ENCODE peak calls at places on chromosomes 12 and 14, in six cellular contexts. One of them, this sample, is unnamed. For H3K4me1 and H3K36me3, the result is how much of the 10 kb centered on the place peaks cover.

GRCh38 chr12:131140069-131140435 is 186.3 kb downstream of the ADGRD1 start:
- DNase-seq in left ventricle myocardium inferior: no peak
- DNase-seq in RWPE2: no peak
- DNase-seq in effector memory CD4-positive, alpha-beta T cell: no peak
- DNase-seq in heart right ventricle: no peak
- DNase-seq in iPS DF 6.9: no peak
- DNase-seq in this sample: no peak

GRCh38 chr12:118430516-118430915 is 54.2 kb downstream of the SUDS3 start:
- DNase-seq in left ventricle myocardium inferior: no peak
- DNase-seq in RWPE2: no peak
- DNase-seq in effector memory CD4-positive, alpha-beta T cell: no peak
- DNase-seq in heart right ventricle: no peak
- DNase-seq in iPS DF 6.9: no peak
- DNase-seq in this sample: no peak

GRCh38 chr14:46661728-46662127 is 10.1 kb upstream of the RPL10L start:
- DNase-seq in left ventricle myocardium inferior: no peak
- DNase-seq in RWPE2: no peak
- DNase-seq in effector memory CD4-positive, alpha-beta T cell: no peak
- DNase-seq in heart right ventricle: no peak
- DNase-seq in iPS DF 6.9: peak
- DNase-seq in this sample: no peak

GRCh38 chr12:101327054-101327453 is 47.1 kb downstream of the UTP20 start:
- DNase-seq in left ventricle myocardium inferior: no peak
- DNase-seq in RWPE2: no peak
- DNase-seq in effector memory CD4-positive, alpha-beta T cell: no peak
- DNase-seq in heart right ventricle: no peak
- DNase-seq in iPS DF 6.9: no peak
- DNase-seq in this sample: no peak

GRCh38 chr14:68568907-68569545 is 223.8 kb downstream of the ZFP36L1 start:
- DNase-seq in left ventricle myocardium inferior: no peak
- DNase-seq in RWPE2: no peak
- DNase-seq in effector memory CD4-positive, alpha-beta T cell: no peak
- DNase-seq in heart right ventricle: no peak
- DNase-seq in iPS DF 6.9: no peak
- DNase-seq in this sample: no peak

GRCh38 chr12:13851828-13852227 is 129.6 kb downstream of the GRIN2B start:
- DNase-seq in left ventricle myocardium inferior: no peak
- DNase-seq in RWPE2: no peak
- DNase-seq in effector memory CD4-positive, alpha-beta T cell: no peak
- DNase-seq in heart right ventricle: no peak
- DNase-seq in iPS DF 6.9: peak
- DNase-seq in this sample: no peak

GRCh38 chr14:45891417-45892080 is 638.5 kb upstream of the MIS18BP1 start:
- DNase-seq in left ventricle myocardium inferior: no peak
- DNase-seq in RWPE2: peak
- DNase-seq in effector memory CD4-positive, alpha-beta T cell: no peak
- DNase-seq in heart right ventricle: no peak
- DNase-seq in iPS DF 6.9: no peak
- DNase-seq in this sample: no peak

GRCh38 chr14:49853572-49854375 is 1.2 kb upstream of the NEMF start:
- DNase-seq in left ventricle myocardium inferior: peak
- DNase-seq in RWPE2: no peak
- DNase-seq in effector memory CD4-positive, alpha-beta T cell: peak
- DNase-seq in heart right ventricle: peak
- DNase-seq in iPS DF 6.9: no peak
- DNase-seq in this sample: peak

GRCh38 chr12:58803893-58804292 is 116.4 kb downstream of the LRIG3 start:
- DNase-seq in left ventricle myocardium inferior: no peak
- DNase-seq in RWPE2: no peak
- DNase-seq in effector memory CD4-positive, alpha-beta T cell: no peak
- DNase-seq in heart right ventricle: no peak
- DNase-seq in iPS DF 6.9: no peak
- DNase-seq in this sample: no peak

GRCh38 chr12:121697093-121697698 is 15.4 kb upstream of the TMEM120B start:
- DNase-seq in left ventricle myocardium inferior: no peak
- DNase-seq in RWPE2: no peak
- DNase-seq in effector memory CD4-positive, alpha-beta T cell: no peak
- DNase-seq in heart right ventricle: peak
- DNase-seq in iPS DF 6.9: no peak
- DNase-seq in this sample: no peak

GRCh38 chr12:123089631-123090353 is 61.1 kb downstream of the PITPNM2 start:
- DNase-seq in left ventricle myocardium inferior: no peak
- DNase-seq in RWPE2: peak
- DNase-seq in effector memory CD4-positive, alpha-beta T cell: no peak
- DNase-seq in heart right ventricle: no peak
- DNase-seq in iPS DF 6.9: no peak
- DNase-seq in this sample: no peak

GRCh38 chr12:53267309-53268008 is 640 bp upstream of the ESPL1 start:
- DNase-seq in left ventricle myocardium inferior: no peak
- DNase-seq in RWPE2: no peak
- DNase-seq in effector memory CD4-positive, alpha-beta T cell: no peak
- DNase-seq in heart right ventricle: no peak
- DNase-seq in iPS DF 6.9: no peak
- DNase-seq in this sample: no peak

DNA sequence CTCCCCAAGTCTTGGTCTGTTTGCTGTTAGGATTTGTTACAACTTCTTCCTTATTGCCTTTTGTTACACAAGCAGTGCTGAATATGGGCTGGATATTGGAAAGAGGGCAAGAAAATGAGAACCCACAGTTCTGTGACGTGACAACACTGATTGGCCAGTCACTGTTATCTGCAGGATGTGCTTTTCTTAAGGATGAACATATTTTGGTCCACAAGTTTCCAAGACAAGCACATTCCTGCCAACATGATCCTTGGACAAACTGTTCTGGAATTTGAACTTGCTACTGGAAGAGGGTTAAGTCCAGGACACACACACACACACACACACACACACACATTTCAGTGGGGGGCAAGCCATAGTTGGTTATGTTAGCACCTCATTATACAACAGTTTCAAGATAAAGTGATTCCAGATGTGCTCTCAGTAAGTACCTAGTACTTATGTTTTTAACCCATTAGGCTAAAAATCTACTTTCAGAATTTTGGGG is 16.6 kb upstream of the SLC38A2 start:
- DNase-seq in left ventricle myocardium inferior: no peak
- DNase-seq in RWPE2: no peak
- DNase-seq in effector memory CD4-positive, alpha-beta T cell: no peak
- DNase-seq in heart right ventricle: no peak
- DNase-seq in iPS DF 6.9: no peak
- DNase-seq in this sample: no peak
- H3K4me1 ChIP-seq in left ventricle myocardium inferior: half or more
- H3K4me1 ChIP-seq in RWPE2: half or more
- H3K4me1 ChIP-seq in effector memory CD4-positive, alpha-beta T cell: under half
- H3K4me1 ChIP-seq in heart right ventricle: under half
- H3K4me1 ChIP-seq in iPS DF 6.9: under half
- H3K4me1 ChIP-seq in this sample: under half

DNA sequence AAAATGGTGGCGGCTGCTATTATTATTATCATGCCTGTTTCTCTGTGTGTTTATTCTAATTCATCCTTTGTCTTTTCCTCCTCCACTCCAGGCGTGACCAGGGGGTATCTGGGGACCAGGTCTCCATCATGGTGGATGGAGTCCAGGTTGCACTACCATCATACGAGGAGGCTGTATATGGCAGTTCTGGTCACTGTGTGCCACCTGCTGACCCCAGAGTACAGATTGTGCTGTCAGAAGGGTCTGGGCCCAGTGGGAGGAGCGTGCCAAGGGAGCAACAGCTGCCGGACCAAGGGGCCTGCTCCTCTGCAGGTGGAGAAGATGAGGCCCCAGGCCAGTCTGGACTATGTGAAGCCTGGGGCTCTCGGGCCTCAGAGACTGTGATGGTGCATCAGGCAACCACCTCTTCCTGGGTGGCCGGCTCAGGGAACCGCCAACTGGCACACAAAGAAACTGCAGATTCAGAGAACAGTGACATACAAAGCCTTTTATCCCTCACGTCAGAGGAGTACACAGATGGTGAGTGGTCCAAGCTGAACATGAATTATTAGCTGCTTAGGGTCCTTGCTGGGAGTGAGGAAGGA is 58.3 kb upstream of the SRSF5 start:
- DNase-seq in left ventricle myocardium inferior: no peak
- DNase-seq in RWPE2: no peak
- DNase-seq in effector memory CD4-positive, alpha-beta T cell: no peak
- DNase-seq in heart right ventricle: no peak
- DNase-seq in iPS DF 6.9: no peak
- DNase-seq in this sample: no peak
- H3K36me3 ChIP-seq in left ventricle myocardium inferior: half or more
- H3K36me3 ChIP-seq in RWPE2: under half
- H3K36me3 ChIP-seq in effector memory CD4-positive, alpha-beta T cell: half or more
- H3K36me3 ChIP-seq in heart right ventricle: under half
- H3K36me3 ChIP-seq in iPS DF 6.9: under half
- H3K36me3 ChIP-seq in this sample: half or more

DNA sequence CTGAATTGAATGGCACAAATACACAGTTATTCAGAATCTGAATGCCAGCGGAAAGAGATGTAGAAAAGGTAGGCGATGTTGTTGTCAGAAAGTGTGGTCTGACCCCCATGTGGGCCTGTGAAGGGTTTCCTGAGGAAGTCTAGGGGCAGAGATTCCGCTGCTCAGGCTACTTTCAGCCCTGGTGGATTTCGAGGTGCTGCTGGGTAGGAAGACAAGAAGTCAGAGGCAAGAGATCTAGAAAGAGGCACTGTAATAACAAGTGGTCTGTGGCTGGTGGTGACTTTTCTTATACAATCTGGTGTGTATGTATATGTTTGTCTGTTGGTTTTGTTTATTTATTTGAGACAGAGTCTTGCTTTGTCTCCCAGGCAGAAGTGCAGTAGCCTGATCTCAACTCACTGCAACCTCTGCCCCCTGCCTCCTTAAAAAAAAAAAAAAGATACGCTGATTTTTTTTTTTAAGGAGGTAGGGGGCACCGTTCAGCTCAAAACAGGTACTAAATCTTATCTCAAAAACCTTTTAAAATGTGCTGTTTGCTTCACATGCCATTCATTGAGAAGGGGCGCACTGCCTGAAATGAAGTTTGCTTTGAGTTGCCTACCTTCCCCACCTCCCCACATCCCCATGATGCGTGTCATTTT is 27.1 kb upstream of the MANSC4 start:
- DNase-seq in left ventricle myocardium inferior: no peak
- DNase-seq in RWPE2: no peak
- DNase-seq in effector memory CD4-positive, alpha-beta T cell: peak
- DNase-seq in heart right ventricle: no peak
- DNase-seq in iPS DF 6.9: no peak
- DNase-seq in this sample: no peak
- H3K4me3 ChIP-seq in left ventricle myocardium inferior: no peak
- H3K4me3 ChIP-seq in RWPE2: no peak
- H3K4me3 ChIP-seq in effector memory CD4-positive, alpha-beta T cell: no peak
- H3K4me3 ChIP-seq in heart right ventricle: no peak
- H3K4me3 ChIP-seq in iPS DF 6.9: no peak
- H3K4me3 ChIP-seq in this sample: no peak

DNA sequence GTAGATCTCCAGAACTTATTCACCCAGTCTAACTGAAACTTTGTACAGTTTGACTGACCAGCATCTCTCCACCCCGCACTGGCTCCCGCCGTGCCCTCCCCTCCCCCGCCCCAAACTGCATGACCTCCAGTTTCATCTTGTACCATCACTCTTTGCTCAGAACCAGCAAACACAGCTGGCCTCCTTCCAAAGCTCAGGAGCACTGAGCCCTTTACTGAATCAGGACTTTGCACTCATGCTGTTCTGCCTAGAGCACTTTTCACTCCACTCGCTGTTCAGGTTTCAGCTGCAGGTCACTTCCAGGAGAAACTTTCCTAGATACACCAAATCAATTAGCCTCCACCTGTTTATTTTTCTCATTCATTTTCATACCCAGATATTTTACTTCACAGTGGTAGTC is 455.3 kb upstream of the PDE3A start:
- DNase-seq in left ventricle myocardium inferior: no peak
- DNase-seq in RWPE2: no peak
- DNase-seq in effector memory CD4-positive, alpha-beta T cell: no peak
- DNase-seq in heart right ventricle: no peak
- DNase-seq in iPS DF 6.9: no peak
- DNase-seq in this sample: no peak
- H3K4me1 ChIP-seq in left ventricle myocardium inferior: under half
- H3K4me1 ChIP-seq in RWPE2: under half
- H3K4me1 ChIP-seq in effector memory CD4-positive, alpha-beta T cell: under half
- H3K4me1 ChIP-seq in heart right ventricle: under half
- H3K4me1 ChIP-seq in iPS DF 6.9: under half
- H3K4me1 ChIP-seq in this sample: under half

GRCh38 chr14:55641954-55642353 is 61.9 kb downstream of the KTN1 start:
- DNase-seq in left ventricle myocardium inferior: no peak
- DNase-seq in RWPE2: no peak
- DNase-seq in effector memory CD4-positive, alpha-beta T cell: no peak
- DNase-seq in heart right ventricle: no peak
- DNase-seq in iPS DF 6.9: no peak
- DNase-seq in this sample: no peak
- H3K36me3 ChIP-seq in left ventricle myocardium inferior: half or more
- H3K36me3 ChIP-seq in RWPE2: half or more
- H3K36me3 ChIP-seq in effector memory CD4-positive, alpha-beta T cell: under half
- H3K36me3 ChIP-seq in heart right ventricle: under half
- H3K36me3 ChIP-seq in iPS DF 6.9: under half
- H3K36me3 ChIP-seq in this sample: under half

This sample was measured in right atrium auricular region.